ENCODE peak calls at places on chromosomes 1 and 21, in six cellular contexts. B, V, X, G, U and S are unnamed samples.
A peak's percentile ranks its signal among the peaks of the same experiment; 100 is the strongest.

GRCh38 chr1:164320780-164321683 is 238.0 kb upstream of the PBX1 start:
- DNase-seq in U (no peak), V (no peak), X (peak; percentile 57), G (peak; percentile 55), B (no peak), S (peak; percentile 36)

GRCh38 chr1:166258017-166258416 is 91.2 kb upstream of the FAM78B start:
- DNase-seq in U (no peak), G (no peak), X (no peak), V (no peak), B (no peak), S (no peak)

GRCh38 chr21:33884361-33885157 is 31.0 kb downstream of the ATP5PO start:
- DNase-seq in V (no peak), G (no peak), U (no peak), X (peak; percentile 29), B (no peak), S (peak; percentile 57)

GRCh38 chr1:58367217-58367616 is 179.3 kb downstream of the OMA1 start:
- DNase-seq in B (no peak), G (no peak), X (no peak), V (no peak), U (no peak), S (no peak)

GRCh38 chr1:151574575-151575529 is 34.7 kb downstream of the TUFT1 start:
- DNase-seq in B (no peak), U (no peak), G (no peak), V (no peak), X (peak; percentile 88), S (peak; percentile 91)

GRCh38 chr1:10781137-10781536 is 15.3 kb downstream of the CASZ1 start:
- DNase-seq in B (no peak), G (no peak), U (no peak), X (no peak), V (no peak), S (no peak)

GRCh38 chr1:84412316-84412942 is 14.1 kb downstream of the DNASE2B start:
- DNase-seq in X (peak; percentile 78), U (no peak), G (no peak), B (no peak), V (no peak), S (peak; percentile 72)

GRCh38 chr1:85607126-85607912 is 26.8 kb downstream of the CCN1 start:
- DNase-seq in X (peak; percentile 90), G (peak; percentile 18), B (no peak), U (no peak), V (no peak), S (peak; percentile 99)

GRCh38 chr1:30461640-30462039 is 261.7 kb downstream of the MATN1 start:
- DNase-seq in X (no peak), B (no peak), V (no peak), G (peak; percentile 19), U (no peak), S (no peak)

GRCh38 chr1:67241200-67241746 is 66.4 kb upstream of the IL12RB2 start:
- DNase-seq in B (no peak), V (no peak), G (no peak), X (no peak), U (no peak), S (no peak)

GRCh38 chr1:224884428-224884827 is 45.0 kb upstream of the DNAH14 start:
- DNase-seq in U (no peak), V (no peak), G (no peak), X (no peak), B (no peak), S (peak; percentile 10)

GRCh38 chr1:226575436-226576390 is 27.1 kb downstream of the STUM start:
- DNase-seq in B (no peak), G (no peak), V (no peak), U (no peak), X (no peak), S (no peak)

GRCh38 chr1:54125671-54126070 is 27.1 kb downstream of the CDCP2 start:
- DNase-seq in B (no peak), X (peak; percentile 17), G (peak; percentile 64), V (no peak), U (no peak), S (no peak)

GRCh38 chr1:66764994-66765578 is 12.8 kb downstream of the DYNLT5 start:
- DNase-seq in U (peak; percentile 15), V (no peak), B (no peak), X (peak; percentile 78), G (peak; percentile 48), S (peak; percentile 66)

GRCh38 chr1:155196103-155196892 is 11.4 kb downstream of the THBS3 start:
- DNase-seq in V (no peak), X (no peak), B (no peak), U (no peak), G (peak; percentile 29), S (no peak)

GRCh38 chr1:170214980-170215910 is 69.5 kb downstream of the NTMT2 start:
- DNase-seq in X (peak; percentile 28), G (no peak), V (no peak), B (no peak), U (no peak), S (peak; percentile 51)

GRCh38 chr1:201395936-201396335 is 3.2 kb downstream of the LAD1 start:
- DNase-seq in B (no peak), U (no peak), X (no peak), G (no peak), V (no peak), S (no peak)

GRCh38 chr1:198935371-198935921 is 296.6 kb downstream of the PTPRC start:
- DNase-seq in V (peak; percentile 32), X (peak; percentile 94), G (peak; percentile 59), U (no peak), B (no peak), S (peak; percentile 91)

GRCh38 chr1:29973406-29973805 is 737.1 kb downstream of the PTPRU start:
- DNase-seq in U (no peak), G (no peak), B (peak; percentile 24), V (no peak), X (no peak), S (no peak)

GRCh38 chr1:165897326-165898303 is 70.2 kb downstream of the UCK2 start:
- DNase-seq in B (no peak), G (no peak), U (no peak), V (no peak), X (peak; percentile 26), S (peak; percentile 58)

GRCh38 chr1:30462826-30463425 is 260.5 kb downstream of the MATN1 start:
- DNase-seq in B (no peak), V (no peak), G (no peak), X (no peak), U (no peak), S (no peak)

GRCh38 chr1:47624531-47624930 is 186.7 kb downstream of the FOXD2 start:
- DNase-seq in B (peak; percentile 64), G (peak; percentile 29), V (no peak), U (no peak), X (no peak), S (no peak)

GRCh38 chr21:39330001-39330400 is 16.6 kb upstream of the BRWD1 start:
- DNase-seq in G (no peak), X (no peak), U (no peak), V (no peak), B (no peak), S (no peak)

GRCh38 chr1:211625040-211625439 is 46.1 kb upstream of the SLC30A1 start:
- DNase-seq in V (no peak), G (no peak), X (peak; percentile 54), U (no peak), B (no peak), S (peak; percentile 72)

GRCh38 chr1:228334954-228335353 is 71.7 kb downstream of the TRIM11 start:
- DNase-seq in X (no peak), V (no peak), U (no peak), G (peak; percentile 7), B (peak; percentile 59), S (no peak)

GRCh38 chr21:41778974-41779600 is 12.2 kb upstream of the RIPK4 start:
- DNase-seq in X (no peak), G (no peak), B (no peak), V (no peak), U (no peak), S (no peak)

GRCh38 chr1:239545466-239545865 is 159.1 kb downstream of the CHRM3 start:
- DNase-seq in B (no peak), G (no peak), V (no peak), U (no peak), X (no peak), S (no peak)

GRCh38 chr21:39529026-39529425 is 77.3 kb downstream of the SH3BGR start:
- DNase-seq in G (no peak), V (no peak), B (no peak), X (no peak), U (no peak), S (no peak)

GRCh38 chr1:48677306-48678287 is 99.1 kb downstream of the BEND5 start:
- DNase-seq in U (no peak), X (peak; percentile 66), V (no peak), G (peak; percentile 59), B (no peak), S (peak; percentile 61)

GRCh38 chr21:39390212-39390765 is 41.4 kb upstream of the HMGN1 start:
- DNase-seq in G (no peak), B (no peak), U (no peak), X (no peak), V (no peak), S (no peak)

GRCh38 chr1:21919520-21919919 is 17.6 kb downstream of the HSPG2 start:
- DNase-seq in B (no peak), U (no peak), V (no peak), G (no peak), X (peak; percentile 61), S (peak; percentile 81)

GRCh38 chr21:25582888-25583287 is 24.4 kb downstream of the MRPL39 start:
- DNase-seq in B (no peak), U (no peak), X (no peak), G (no peak), V (no peak), S (no peak)

GRCh38 chr1:11700655-11701467 is 9.4 kb downstream of the DRAXIN start:
- DNase-seq in V (no peak), X (no peak), G (no peak), B (no peak), U (no peak), S (no peak)

GRCh38 chr1:24930703-24931480 is 816 bp upstream of the RUNX3 start:
- DNase-seq in G (no peak), X (peak; percentile 13), U (no peak), B (no peak), V (no peak), S (no peak)
- H3K4me3 ChIP-seq in G (no peak overlapping the region), X (no peak overlapping the region), U (peak overlapping the region; percentile 47), B (peak overlapping the region; percentile 66), V (peak overlapping the region; percentile 41), S (no peak overlapping the region)

GRCh38 chr1:110007045-110007444 is 22.5 kb downstream of the AHCYL1 start:
- DNase-seq in B (no peak), G (no peak), V (no peak), X (no peak), U (no peak), S (no peak)
- H3K4me3 ChIP-seq in B (no peak overlapping the region), G (no peak overlapping the region), V (no peak overlapping the region), X (no peak overlapping the region), U (no peak overlapping the region), S (no peak overlapping the region)

DNA sequence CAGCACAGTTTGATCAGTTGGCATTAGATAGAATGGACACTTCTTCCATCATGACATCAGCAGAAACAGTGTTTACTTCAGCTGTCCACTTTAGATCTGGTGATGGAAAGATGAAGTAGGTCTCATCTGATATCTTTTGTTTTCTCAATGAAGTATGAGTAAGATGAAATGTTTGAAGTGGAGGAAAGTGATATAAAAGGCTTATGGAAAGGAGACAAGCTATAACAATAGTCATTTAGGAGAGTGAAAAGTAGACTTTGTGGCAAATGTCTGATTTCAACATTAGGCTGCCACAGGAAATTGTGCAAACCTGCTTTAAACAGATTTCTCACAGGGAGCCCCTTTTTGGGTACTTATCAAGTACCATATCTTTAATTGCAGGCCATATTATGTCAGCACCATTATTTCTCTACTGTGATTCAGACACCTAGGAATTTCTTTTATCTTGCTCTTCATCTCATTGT is 18.2 kb downstream of the PDC start:
- DNase-seq in B (no peak), U (no peak), X (peak; percentile 5), G (no peak), V (no peak), S (peak; percentile 6)
- H3K4me3 ChIP-seq in B (no peak overlapping the region), U (no peak overlapping the region), X (no peak overlapping the region), G (no peak overlapping the region), V (no peak overlapping the region), S (no peak overlapping the region)

GRCh38 chr1:222641269-222641948 is 23.5 kb downstream of the MIA3 start:
- DNase-seq in V (no peak), B (no peak), U (no peak), X (no peak), G (no peak), S (no peak)
- H3K4me3 ChIP-seq in V (no peak overlapping the region), B (no peak overlapping the region), U (no peak overlapping the region), X (no peak overlapping the region), G (no peak overlapping the region), S (no peak overlapping the region)